ENCODE peak calls at places on chromosome 12, in four cellular contexts. I is CD8-positive, alpha-beta T cell; P is uterus; L is cardiac muscle cell. V is an unnamed sample. For H3K4me1, the result is how much of the 10 kb centered on the place peaks cover.

GRCh38 chr12:66270613-66271012 is 31.7 kb upstream of the HELB start:
- DNase-seq in I (no peak), P (no peak), L (no peak), V (no peak)

GRCh38 chr12:65867428-65867827 is 43.1 kb downstream of the HMGA2 start:
- DNase-seq in I (no peak), P (no peak), L (no peak), V (no peak)

GRCh38 chr12:71848212-71848611 is 8.7 kb downstream of the TBC1D15 start:
- DNase-seq in I (no peak), P (no peak), L (no peak), V (no peak)

GRCh38 chr12:28424965-28425364 is 234.7 kb downstream of the CCDC91 start:
- DNase-seq in I (no peak), P (no peak), L (peak), V (no peak)

GRCh38 chr12:132161046-132161781 is 17.0 kb downstream of the NOC4L start:
- DNase-seq in I (no peak), P (no peak), L (no peak), V (no peak)

GRCh38 chr12:8780389-8780788 is 42.0 kb upstream of the A2ML1 start:
- DNase-seq in I (no peak), P (no peak), L (peak), V (no peak)

GRCh38 chr12:53754196-53754595 is 2.4 kb upstream of the CISTR start:
- DNase-seq in I (no peak), P (no peak), L (no peak), V (no peak)

GRCh38 chr12:7134371-7135166 is 4.4 kb downstream of the CLSTN3 start:
- DNase-seq in I (no peak), P (no peak), L (no peak), V (no peak)

GRCh38 chr12:27588786-27589185 is 64.8 kb downstream of the PPFIBP1 start:
- DNase-seq in I (no peak), P (no peak), L (no peak), V (no peak)

GRCh38 chr12:122449317-122449716 is 26.8 kb upstream of the CLIP1 start:
- DNase-seq in I (no peak), P (no peak), L (no peak), V (no peak)

GRCh38 chr12:34348836-34349672 is 326.8 kb downstream of the ALG10 start:
- DNase-seq in I (no peak), P (no peak), L (no peak), V (no peak)

GRCh38 chr12:103841690-103842584 is 903 bp upstream of the NT5DC3 start:
- DNase-seq in I (no peak), P (peak), L (no peak), V (peak)

GRCh38 chr12:127650626-127651025 is 616.3 kb upstream of the TMEM132C start:
- DNase-seq in I (no peak), P (no peak), L (no peak), V (no peak)

GRCh38 chr12:6963741-6964446 is 6.6 kb downstream of the PHB2 start:
- DNase-seq in I (no peak), P (no peak), L (no peak), V (no peak)

GRCh38 chr12:124395284-124395752 is 100.4 kb downstream of the RFLNA start:
- DNase-seq in I (no peak), P (no peak), L (no peak), V (no peak)

GRCh38 chr12:122206111-122206881 is 2.8 kb downstream of the B3GNT4 start:
- DNase-seq in I (no peak), P (no peak), L (no peak), V (no peak)

GRCh38 chr12:131130311-131130911 is 176.7 kb downstream of the ADGRD1 start:
- DNase-seq in I (no peak), P (no peak), L (no peak), V (no peak)

GRCh38 chr12:117981267-117981666 is 12.5 kb upstream of the KSR2 start:
- DNase-seq in I (no peak), P (no peak), L (no peak), V (no peak)

GRCh38 chr12:130138478-130138877 is 23.8 kb upstream of the FZD10 start:
- DNase-seq in I (no peak), P (no peak), L (no peak), V (no peak)

GRCh38 chr12:24596768-24597388 is 352.0 kb downstream of the BCAT1 start:
- DNase-seq in I (no peak), P (no peak), L (peak), V (no peak)

GRCh38 chr12:130713581-130713991 is 2.5 kb downstream of the RIMBP2 start:
- DNase-seq in I (no peak), P (peak), L (no peak), V (no peak)

GRCh38 chr12:124518051-124518932 is 49.1 kb downstream of the NCOR2 start:
- DNase-seq in I (no peak), P (peak), L (peak), V (peak)

DNA sequence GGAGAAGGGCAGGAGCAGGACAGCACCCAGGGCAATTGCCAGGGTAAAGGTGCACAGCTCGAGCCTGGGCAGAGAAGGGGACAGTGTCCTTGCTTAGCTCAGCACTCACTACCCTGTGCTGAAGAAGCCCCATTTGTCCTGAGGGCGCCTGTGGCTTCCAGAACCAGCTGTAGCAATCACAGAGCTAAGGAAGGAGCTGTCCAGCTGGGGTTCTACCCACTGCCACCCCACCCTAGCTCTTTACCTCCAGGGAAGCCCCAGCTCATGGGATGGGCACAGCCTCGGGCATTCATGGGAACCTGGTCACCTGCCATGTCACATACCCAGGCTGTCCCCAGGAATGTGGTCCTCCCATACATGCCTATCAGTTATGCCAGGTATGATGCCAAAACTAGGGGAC is 5.8 kb downstream of the LMBR1L start:
- DNase-seq in I (no peak), P (no peak), L (no peak), V (no peak)
- H3K27ac ChIP-seq in I (no peak), P (no peak), L (no peak), V (no peak)

GRCh38 chr12:56299853-56300643 is at the start of gene CS:
- DNase-seq in I (peak), P (peak), L (peak), V (peak)
- H3K4me1 ChIP-seq in I (under half), P (under half), L (under half), V (under half)

DNA sequence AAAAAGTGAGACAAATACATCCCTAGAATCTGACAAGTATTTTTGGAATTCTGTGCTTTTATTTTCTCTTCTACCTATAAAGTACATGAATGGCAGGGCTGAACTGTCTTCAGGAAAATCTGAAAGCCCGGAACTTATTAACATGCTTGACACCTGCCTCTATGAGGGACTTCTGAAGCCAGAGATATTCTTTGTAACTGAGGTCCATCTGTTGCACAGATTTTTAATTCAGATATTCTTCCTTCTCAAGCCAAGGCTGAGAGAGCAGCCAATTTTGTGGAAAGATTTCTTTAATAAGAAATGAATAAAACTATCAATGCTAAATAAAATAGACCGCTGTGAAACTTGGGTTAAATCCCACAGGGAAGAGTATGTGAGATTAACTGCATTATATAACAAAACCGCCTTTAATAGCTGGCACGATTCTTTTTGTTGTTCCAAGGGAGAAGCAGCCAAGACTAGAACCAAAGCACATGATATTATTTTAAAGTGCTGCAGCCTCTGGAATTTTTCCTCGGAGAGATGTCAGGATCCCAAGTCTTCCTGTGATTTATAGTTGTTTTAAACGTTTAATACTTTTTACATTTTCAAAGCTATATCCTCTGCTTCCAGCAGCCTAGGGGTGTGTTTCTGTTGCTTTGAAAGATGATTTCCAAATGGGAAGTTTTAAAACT is 148.9 kb downstream of the CRADD start:
- DNase-seq in I (no peak), P (no peak), L (no peak), V (no peak)
- H3K27ac ChIP-seq in I (no peak), P (peak), L (no peak), V (no peak)

GRCh38 chr12:108837680-108838079 is 19.7 kb downstream of the SSH1 start:
- DNase-seq in I (no peak), P (no peak), L (no peak), V (no peak)

GRCh38 chr12:108833757-108834472 is 23.5 kb downstream of the SSH1 start:
- DNase-seq in I (no peak), P (peak), L (no peak), V (no peak)

GRCh38 chr12:108837239-108837638 is 20.1 kb downstream of the SSH1 start:
- DNase-seq in I (no peak), P (no peak), L (no peak), V (no peak)

GRCh38 chr12:108838194-108839010 is 19.0 kb downstream of the SSH1 start:
- DNase-seq in I (peak), P (peak), L (peak), V (no peak)

DNA sequence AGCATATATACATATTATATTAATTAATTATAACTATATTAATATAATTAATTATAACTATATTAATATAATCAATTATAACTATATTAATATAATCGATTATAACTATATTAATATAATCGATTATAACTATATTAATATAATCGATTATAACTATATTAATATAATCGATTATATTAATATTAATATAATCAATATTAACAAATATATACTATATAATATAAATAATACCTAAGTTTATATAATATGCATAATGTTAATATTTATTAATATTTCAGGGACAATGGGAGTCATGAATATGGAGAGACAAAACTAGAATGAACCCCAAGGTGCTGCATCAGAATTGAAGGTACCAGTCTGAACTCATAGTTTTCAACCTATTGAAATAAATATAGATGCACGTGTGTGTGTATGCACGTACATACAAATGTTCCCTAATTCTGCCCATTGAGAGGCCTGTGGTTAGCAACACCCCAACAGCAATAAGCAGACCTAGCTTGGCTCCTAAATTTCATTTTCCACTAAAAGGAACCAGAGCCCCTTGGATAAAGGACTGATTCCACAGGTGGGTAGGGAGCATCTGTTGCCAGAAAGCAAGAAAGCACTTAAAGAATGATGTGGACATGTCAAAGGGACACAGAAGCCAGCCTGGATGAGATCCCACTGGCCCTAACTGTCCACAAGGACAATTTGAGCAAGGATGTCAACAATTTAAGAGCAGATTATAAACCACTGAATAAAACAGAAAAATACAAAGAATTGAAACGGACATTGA is 21.3 kb downstream of the SSH1 start:
- DNase-seq in I (no peak), P (no peak), L (no peak), V (no peak)
- H3K4me1 ChIP-seq in I (under half), P (under half), L (under half), V (under half)

V was measured in pancreas.